ENCODE peak calls at places on chromosomes 3 and 15, in four cellular contexts. One of them, this sample, is unnamed.

GRCh38 chr3:50336452-50337174 is 4.0 kb downstream of the RASSF1 start:
- DNase-seq in upper lobe of right lung: no peak
- DNase-seq in C1 segment of cervical spinal cord: no peak
- DNase-seq in Right ventricle myocardium superior: no peak
- DNase-seq in this sample: peak

GRCh38 chr15:79372428-79372827 is 59.7 kb upstream of the MINAR1 start:
- DNase-seq in upper lobe of right lung: no peak
- DNase-seq in C1 segment of cervical spinal cord: no peak
- DNase-seq in Right ventricle myocardium superior: no peak
- DNase-seq in this sample: no peak

GRCh38 chr15:37951999-37952398 is 17.6 kb downstream of the TMCO5A start:
- DNase-seq in upper lobe of right lung: no peak
- DNase-seq in C1 segment of cervical spinal cord: no peak
- DNase-seq in Right ventricle myocardium superior: no peak
- DNase-seq in this sample: no peak

GRCh38 chr15:51917493-51917892 is 54.1 kb downstream of the LEO1 start:
- DNase-seq in upper lobe of right lung: peak
- DNase-seq in Right ventricle myocardium superior: no peak
- DNase-seq in C1 segment of cervical spinal cord: no peak
- DNase-seq in this sample: no peak

GRCh38 chr15:79160211-79160610 is 69.6 kb upstream of the RASGRF1 start:
- DNase-seq in Right ventricle myocardium superior: no peak
- DNase-seq in C1 segment of cervical spinal cord: no peak
- DNase-seq in upper lobe of right lung: no peak
- DNase-seq in this sample: no peak

GRCh38 chr3:182810574-182811268 is 17.4 kb downstream of the ATP11B start:
- DNase-seq in upper lobe of right lung: no peak
- DNase-seq in C1 segment of cervical spinal cord: no peak
- DNase-seq in Right ventricle myocardium superior: no peak
- DNase-seq in this sample: no peak

GRCh38 chr3:8635625-8636024 is 9.0 kb downstream of the SSUH2 start:
- DNase-seq in Right ventricle myocardium superior: no peak
- DNase-seq in upper lobe of right lung: no peak
- DNase-seq in C1 segment of cervical spinal cord: no peak
- DNase-seq in this sample: no peak

GRCh38 chr15:74808073-74808839 is 4.4 kb upstream of the LMAN1L start:
- DNase-seq in upper lobe of right lung: peak
- DNase-seq in Right ventricle myocardium superior: peak
- DNase-seq in C1 segment of cervical spinal cord: no peak
- DNase-seq in this sample: no peak

GRCh38 chr3:63576826-63577225 is 75.6 kb upstream of the SNTN start:
- DNase-seq in Right ventricle myocardium superior: no peak
- DNase-seq in upper lobe of right lung: no peak
- DNase-seq in C1 segment of cervical spinal cord: no peak
- DNase-seq in this sample: no peak

GRCh38 chr3:124281453-124282316 is 289.8 kb upstream of the ROPN1 start:
- DNase-seq in Right ventricle myocardium superior: no peak
- DNase-seq in C1 segment of cervical spinal cord: no peak
- DNase-seq in upper lobe of right lung: no peak
- DNase-seq in this sample: peak